ENCODE peak calls at places on chromosome X, in six cellular contexts. One of them, this sample, is unnamed.

GRCh38 chrX:107146670-107147069 is 28.0 kb upstream of the RBM41 start:
- DNase-seq in K562: no peak
- DNase-seq in SK-N-SH: no peak
- DNase-seq in H1: no peak
- DNase-seq in HCT116: no peak
- DNase-seq in GM12878: no peak
- DNase-seq in this sample: no peak

GRCh38 chrX:54182194-54182863 is 725 bp downstream of the FAM120C start:
- DNase-seq in K562: peak
- DNase-seq in H1: no peak
- DNase-seq in SK-N-SH: peak
- DNase-seq in HCT116: peak
- DNase-seq in GM12878: no peak
- DNase-seq in this sample: peak

GRCh38 chrX:19388064-19388679 is 44.4 kb downstream of the PDHA1 start:
- DNase-seq in HCT116: no peak
- DNase-seq in H1: no peak
- DNase-seq in K562: no peak
- DNase-seq in GM12878: no peak
- DNase-seq in SK-N-SH: no peak
- DNase-seq in this sample: no peak

GRCh38 chrX:112834016-112834855 is 6.4 kb downstream of the AMOT start:
- DNase-seq in SK-N-SH: peak
- DNase-seq in HCT116: no peak
- DNase-seq in GM12878: no peak
- DNase-seq in K562: no peak
- DNase-seq in H1: no peak
- DNase-seq in this sample: no peak

GRCh38 chrX:53281321-53281822 is at the start of gene IQSEC2:
- DNase-seq in SK-N-SH: no peak
- DNase-seq in HCT116: peak
- DNase-seq in H1: peak
- DNase-seq in GM12878: no peak
- DNase-seq in K562: peak
- DNase-seq in this sample: peak

GRCh38 chrX:19886375-19886774 is 1.0 kb downstream of the SH3KBP1 start:
- DNase-seq in HCT116: no peak
- DNase-seq in GM12878: no peak
- DNase-seq in SK-N-SH: no peak
- DNase-seq in H1: no peak
- DNase-seq in K562: no peak
- DNase-seq in this sample: no peak

GRCh38 chrX:65828599-65828998 is 161.1 kb downstream of the MSN start:
- DNase-seq in HCT116: no peak
- DNase-seq in K562: no peak
- DNase-seq in SK-N-SH: no peak
- DNase-seq in GM12878: no peak
- DNase-seq in H1: no peak
- DNase-seq in this sample: no peak

GRCh38 chrX:72169008-72169728 is 12.4 kb upstream of the PIN4 start:
- DNase-seq in SK-N-SH: no peak
- DNase-seq in H1: no peak
- DNase-seq in GM12878: no peak
- DNase-seq in HCT116: no peak
- DNase-seq in K562: no peak
- DNase-seq in this sample: no peak

GRCh38 chrX:72554448-72555140 is 18.0 kb downstream of the HDAC8 start:
- DNase-seq in GM12878: no peak
- DNase-seq in HCT116: peak
- DNase-seq in K562: peak
- DNase-seq in H1: peak
- DNase-seq in SK-N-SH: no peak
- DNase-seq in this sample: no peak

GRCh38 chrX:48531359-48531954 is 8.1 kb upstream of the TBC1D25 start:
- DNase-seq in K562: peak
- DNase-seq in SK-N-SH: no peak
- DNase-seq in H1: no peak
- DNase-seq in HCT116: no peak
- DNase-seq in GM12878: no peak
- DNase-seq in this sample: no peak

GRCh38 chrX:130705591-130705990 is 197.4 kb downstream of the ENOX2 start:
- DNase-seq in K562: no peak
- DNase-seq in GM12878: no peak
- DNase-seq in H1: no peak
- DNase-seq in SK-N-SH: no peak
- DNase-seq in HCT116: no peak
- DNase-seq in this sample: no peak

GRCh38 chrX:86002076-86002896 is 45.1 kb downstream of the CHM start:
- DNase-seq in K562: peak
- DNase-seq in H1: peak
- DNase-seq in GM12878: no peak
- DNase-seq in HCT116: peak
- DNase-seq in SK-N-SH: no peak
- DNase-seq in this sample: peak

GRCh38 chrX:143634701-143635442 is 1.0 kb downstream of the SLITRK4 start:
- DNase-seq in GM12878: no peak
- DNase-seq in H1: no peak
- DNase-seq in HCT116: no peak
- DNase-seq in K562: no peak
- DNase-seq in SK-N-SH: no peak
- DNase-seq in this sample: peak

GRCh38 chrX:23784487-23785301 is 1.7 kb downstream of the SAT1 start:
- DNase-seq in H1: no peak
- DNase-seq in GM12878: no peak
- DNase-seq in K562: peak
- DNase-seq in HCT116: no peak
- DNase-seq in SK-N-SH: no peak
- DNase-seq in this sample: no peak

GRCh38 chrX:115459883-115460564 is 101.0 kb upstream of the PLS3 start:
- DNase-seq in GM12878: no peak
- DNase-seq in SK-N-SH: no peak
- DNase-seq in K562: no peak
- DNase-seq in H1: no peak
- DNase-seq in HCT116: no peak
- DNase-seq in this sample: no peak

GRCh38 chrX:19544693-19545305 is 29.5 kb upstream of the MAP3K15 start:
- DNase-seq in K562: peak
- DNase-seq in GM12878: no peak
- DNase-seq in HCT116: peak
- DNase-seq in H1: no peak
- DNase-seq in SK-N-SH: peak
- DNase-seq in this sample: peak

GRCh38 chrX:155127940-155128339 is 56.6 kb downstream of the BRCC3 start:
- DNase-seq in K562: no peak
- DNase-seq in HCT116: no peak
- DNase-seq in H1: no peak
- DNase-seq in GM12878: no peak
- DNase-seq in SK-N-SH: no peak
- DNase-seq in this sample: no peak

GRCh38 chrX:66019974-66020373 is 19.9 kb downstream of the VSIG4 start:
- DNase-seq in GM12878: no peak
- DNase-seq in H1: no peak
- DNase-seq in HCT116: no peak
- DNase-seq in SK-N-SH: no peak
- DNase-seq in K562: no peak
- DNase-seq in this sample: no peak

GRCh38 chrX:84153538-84153937 is 34.5 kb downstream of the RPS6KA6 start:
- DNase-seq in GM12878: no peak
- DNase-seq in K562: no peak
- DNase-seq in SK-N-SH: no peak
- DNase-seq in H1: no peak
- DNase-seq in HCT116: no peak
- DNase-seq in this sample: peak

GRCh38 chrX:110162131-110162530 is 155.8 kb downstream of the AMMECR1 start:
- DNase-seq in HCT116: no peak
- DNase-seq in K562: no peak
- DNase-seq in SK-N-SH: no peak
- DNase-seq in GM12878: no peak
- DNase-seq in H1: no peak
- DNase-seq in this sample: no peak

GRCh38 chrX:40090050-40090804 is 7.5 kb downstream of the BCOR start:
- DNase-seq in HCT116: no peak
- DNase-seq in K562: peak
- DNase-seq in SK-N-SH: peak
- DNase-seq in H1: no peak
- DNase-seq in GM12878: no peak
- DNase-seq in this sample: no peak

GRCh38 chrX:103063191-103063845 is 653 bp downstream of the BEX1 start:
- DNase-seq in SK-N-SH: peak
- DNase-seq in HCT116: no peak
- DNase-seq in GM12878: no peak
- DNase-seq in K562: no peak
- DNase-seq in H1: peak
- DNase-seq in this sample: peak

GRCh38 chrX:13697976-13698375 is 9.0 kb downstream of the RAB9A start:
- DNase-seq in GM12878: no peak
- DNase-seq in HCT116: no peak
- DNase-seq in H1: no peak
- DNase-seq in SK-N-SH: no peak
- DNase-seq in K562: no peak
- DNase-seq in this sample: no peak

GRCh38 chrX:1496076-1496475 is 40.9 kb downstream of the P2RY8 start:
- DNase-seq in HCT116: no peak
- DNase-seq in SK-N-SH: no peak
- DNase-seq in K562: no peak
- DNase-seq in GM12878: no peak
- DNase-seq in H1: no peak
- DNase-seq in this sample: no peak

GRCh38 chrX:65034641-65035450 is 58.6 kb upstream of the ZC4H2 start:
- DNase-seq in SK-N-SH: peak
- DNase-seq in HCT116: peak
- DNase-seq in GM12878: no peak
- DNase-seq in H1: peak
- DNase-seq in K562: peak
- DNase-seq in this sample: peak

GRCh38 chrX:154419688-154420401 is 8.5 kb downstream of the TAFAZZIN start:
- DNase-seq in SK-N-SH: peak
- DNase-seq in H1: no peak
- DNase-seq in K562: no peak
- DNase-seq in HCT116: no peak
- DNase-seq in GM12878: no peak
- DNase-seq in this sample: no peak

GRCh38 chrX:68084765-68085164 is 348.5 kb downstream of the OPHN1 start:
- DNase-seq in SK-N-SH: no peak
- DNase-seq in K562: no peak
- DNase-seq in GM12878: no peak
- DNase-seq in HCT116: no peak
- DNase-seq in H1: no peak
- DNase-seq in this sample: no peak

GRCh38 chrX:143664302-143664701 is 28.4 kb upstream of the SLITRK4 start:
- DNase-seq in K562: peak
- DNase-seq in GM12878: no peak
- DNase-seq in H1: no peak
- DNase-seq in SK-N-SH: peak
- DNase-seq in HCT116: no peak
- DNase-seq in this sample: peak

GRCh38 chrX:53086464-53086863 is 4.3 kb downstream of the TSPYL2 start:
- DNase-seq in K562: no peak
- DNase-seq in GM12878: no peak
- DNase-seq in HCT116: no peak
- DNase-seq in SK-N-SH: no peak
- DNase-seq in H1: no peak
- DNase-seq in this sample: no peak

GRCh38 chrX:129705988-129706387 is 32.8 kb upstream of the XPNPEP2 start:
- DNase-seq in GM12878: no peak
- DNase-seq in K562: no peak
- DNase-seq in HCT116: no peak
- DNase-seq in H1: no peak
- DNase-seq in SK-N-SH: no peak
- DNase-seq in this sample: no peak

DNA sequence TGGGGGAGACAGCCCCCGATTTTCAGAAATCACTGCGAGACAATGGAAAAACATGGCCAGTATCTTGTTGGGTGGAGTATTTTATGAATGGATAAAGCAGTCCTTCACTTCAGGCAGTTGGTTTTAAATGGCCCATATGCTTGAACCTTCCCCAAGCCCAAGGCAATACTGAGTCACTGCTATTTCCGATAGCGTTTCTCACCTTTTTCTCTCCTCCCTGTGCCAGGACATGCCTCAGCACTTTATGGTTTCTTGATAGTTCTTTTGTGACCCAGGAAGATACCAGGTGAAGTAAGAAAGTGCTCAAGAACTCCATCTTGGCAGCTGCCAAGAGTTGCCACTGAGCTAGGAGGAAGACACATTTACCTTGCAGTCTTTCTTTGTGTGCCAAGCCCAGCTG is 26.8 kb upstream of the ESX1 start:
- DNase-seq in GM12878: no peak
- DNase-seq in HCT116: no peak
- DNase-seq in SK-N-SH: no peak
- DNase-seq in K562: no peak
- DNase-seq in H1: no peak
- DNase-seq in this sample: no peak
- TF ChIP-seq JUND in GM12878: no peak
- TF ChIP-seq JUND in HCT116: no peak
- TF ChIP-seq JUND in SK-N-SH: no peak
- TF ChIP-seq JUND in K562: no peak
- TF ChIP-seq JUND in H1: no peak
- TF ChIP-seq JUND in this sample: no peak

DNA sequence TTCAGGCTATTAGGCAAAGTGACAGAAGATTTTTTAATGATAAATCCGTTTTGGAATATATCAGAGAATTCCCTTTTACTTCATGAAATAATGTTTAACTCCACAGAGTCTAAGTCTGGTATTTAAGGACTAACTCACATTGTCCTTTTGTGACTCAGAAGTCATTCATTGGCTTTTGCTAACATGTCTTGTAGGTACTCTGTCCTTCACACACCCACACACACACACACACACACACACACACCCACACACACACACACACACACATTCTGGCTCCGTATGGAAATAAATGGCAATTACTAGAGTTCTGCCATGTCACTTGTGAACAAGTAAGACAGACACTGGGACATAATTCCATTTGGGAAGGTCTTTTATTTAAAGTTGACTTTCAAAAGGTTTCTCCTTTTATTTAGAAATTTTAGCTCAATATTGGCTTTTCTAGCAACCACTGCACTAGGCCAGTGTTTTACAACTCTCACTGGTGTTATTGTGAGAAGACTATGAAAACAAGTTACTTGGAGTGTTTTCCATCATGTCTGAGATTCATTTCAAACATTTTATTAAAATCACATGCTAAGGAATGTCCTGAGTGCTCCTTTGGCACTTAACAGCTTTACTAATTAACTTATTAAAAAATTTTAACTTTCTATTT is 240.1 kb upstream of the GPC4 start:
- DNase-seq in SK-N-SH: no peak
- DNase-seq in GM12878: no peak
- DNase-seq in H1: no peak
- DNase-seq in K562: no peak
- DNase-seq in HCT116: no peak
- DNase-seq in this sample: no peak
- TF ChIP-seq JUND in SK-N-SH: no peak
- TF ChIP-seq JUND in GM12878: no peak
- TF ChIP-seq JUND in H1: no peak
- TF ChIP-seq JUND in K562: no peak
- TF ChIP-seq JUND in HCT116: no peak
- TF ChIP-seq JUND in this sample: no peak

GRCh38 chrX:136767104-136767941 is 13.4 kb downstream of the ARHGEF6 start:
- DNase-seq in K562: peak
- DNase-seq in H1: peak
- DNase-seq in SK-N-SH: peak
- DNase-seq in GM12878: no peak
- DNase-seq in HCT116: no peak
- DNase-seq in this sample: peak
- TF ChIP-seq JUND in K562: no peak
- TF ChIP-seq JUND in H1: no peak
- TF ChIP-seq JUND in SK-N-SH: no peak
- TF ChIP-seq JUND in GM12878: no peak
- TF ChIP-seq JUND in HCT116: no peak
- TF ChIP-seq JUND in this sample: no peak

GRCh38 chrX:101229155-101229554 is 9.6 kb downstream of the DRP2 start:
- DNase-seq in SK-N-SH: no peak
- DNase-seq in HCT116: no peak
- DNase-seq in GM12878: no peak
- DNase-seq in H1: no peak
- DNase-seq in K562: no peak
- DNase-seq in this sample: no peak
- TF ChIP-seq JUND in SK-N-SH: no peak
- TF ChIP-seq JUND in HCT116: no peak
- TF ChIP-seq JUND in GM12878: no peak
- TF ChIP-seq JUND in H1: no peak
- TF ChIP-seq JUND in K562: no peak
- TF ChIP-seq JUND in this sample: no peak

This sample was measured in T47D.